ENCODE peak calls at places on chromosomes 12 and 14, in six cellular contexts. D, M, V, N, A and L are unnamed samples.

GRCh38 chr12:45586486-45586885 is 143.0 kb upstream of the ARID2 start:
- DNase-seq in V (no peak), N (no peak), D (no peak), M (no peak), A (no peak), L (no peak)

GRCh38 chr12:107832441-107832840 is 57.9 kb downstream of the ASCL4 start:
- DNase-seq in D (no peak), A (no peak), M (no peak), N (no peak), V (no peak), L (no peak)

GRCh38 chr14:34199585-34199984 is 248.7 kb upstream of the EGLN3 start:
- DNase-seq in N (no peak), A (no peak), V (peak), D (no peak), M (peak), L (peak)

GRCh38 chr12:5989621-5990020 is 44.6 kb upstream of the ANO2 start:
- DNase-seq in M (no peak), D (no peak), N (no peak), A (no peak), V (no peak), L (no peak)

GRCh38 chr12:87871061-87871460 is 158.1 kb downstream of the C12orf50 start:
- DNase-seq in A (peak), M (peak), V (no peak), N (no peak), D (no peak), L (no peak)

GRCh38 chr12:19482551-19483109 is 43.3 kb downstream of the AEBP2 start:
- DNase-seq in M (peak), D (peak), V (no peak), A (peak), N (no peak), L (no peak)

GRCh38 chr14:91406982-91407381 is 10.6 kb downstream of the CCDC88C start:
- DNase-seq in M (no peak), A (no peak), D (no peak), V (no peak), N (no peak), L (no peak)

GRCh38 chr12:53058674-53059433 is 9.0 kb downstream of the TNS2 start:
- DNase-seq in V (no peak), M (no peak), A (no peak), D (no peak), N (no peak), L (no peak)

GRCh38 chr14:105340821-105341408 is 26.4 kb downstream of the PACS2 start:
- DNase-seq in N (no peak), D (no peak), V (no peak), M (no peak), A (no peak), L (no peak)

GRCh38 chr14:91669867-91670266 is 62.0 kb downstream of the CATSPERB start:
- DNase-seq in N (no peak), A (no peak), V (no peak), D (no peak), M (no peak), L (no peak)

GRCh38 chr14:102445066-102445465 is 64.5 kb downstream of the ANKRD9 start:
- DNase-seq in D (no peak), V (no peak), M (no peak), A (no peak), N (no peak), L (no peak)

GRCh38 chr14:22653012-22653621 is 9.0 kb upstream of the OR6J1 start:
- DNase-seq in M (peak), A (peak), N (peak), V (peak), D (peak), L (peak)

GRCh38 chr12:4787965-4788364 is 67.8 kb downstream of the GALNT8 start:
- DNase-seq in V (no peak), M (no peak), D (no peak), N (no peak), A (no peak), L (no peak)

GRCh38 chr14:54743382-54743781 is 159.2 kb downstream of the GCH1 start:
- DNase-seq in A (no peak), D (no peak), V (no peak), N (no peak), M (no peak), L (no peak)

GRCh38 chr14:48725001-48725734 is 861.0 kb downstream of the RPS29 start:
- DNase-seq in D (no peak), M (peak), N (no peak), A (peak), V (no peak), L (no peak)

GRCh38 chr14:104559769-104560585 is 19.6 kb upstream of the C14orf180 start:
- DNase-seq in N (no peak), M (no peak), V (no peak), A (no peak), D (no peak), L (no peak)

GRCh38 chr14:93788307-93788556 is at the start of gene PRIMA1:
- DNase-seq in V (no peak), A (no peak), D (no peak), N (no peak), M (no peak), L (no peak)

GRCh38 chr14:93789366-93790130 is 1.3 kb upstream of the PRIMA1 start:
- DNase-seq in V (no peak), N (no peak), D (no peak), M (no peak), A (peak), L (no peak)

GRCh38 chr14:93787465-93788306 is 599 bp downstream of the PRIMA1 start:
- DNase-seq in A (peak), D (no peak), M (no peak), V (no peak), N (peak), L (no peak)

GRCh38 chr14:93790966-93791365 is 2.7 kb upstream of the PRIMA1 start:
- DNase-seq in V (no peak), A (no peak), N (no peak), D (no peak), M (no peak), L (no peak)

GRCh38 chr14:93788557-93789365 is 476 bp upstream of the PRIMA1 start:
- DNase-seq in N (peak), V (peak), A (peak), D (peak), M (no peak), L (no peak)
- TF ChIP-seq CTCF in N (no peak), V (no peak), A (peak), D (no peak), M (no peak), L (no peak)

GRCh38 chr12:90593596-90594290 is 361.2 kb downstream of the CCER1 start:
- DNase-seq in D (no peak), V (no peak), M (no peak), A (no peak), N (no peak), L (no peak)
- TF ChIP-seq CTCF in D (no peak), V (no peak), M (no peak), A (no peak), N (no peak), L (no peak)

DNA sequence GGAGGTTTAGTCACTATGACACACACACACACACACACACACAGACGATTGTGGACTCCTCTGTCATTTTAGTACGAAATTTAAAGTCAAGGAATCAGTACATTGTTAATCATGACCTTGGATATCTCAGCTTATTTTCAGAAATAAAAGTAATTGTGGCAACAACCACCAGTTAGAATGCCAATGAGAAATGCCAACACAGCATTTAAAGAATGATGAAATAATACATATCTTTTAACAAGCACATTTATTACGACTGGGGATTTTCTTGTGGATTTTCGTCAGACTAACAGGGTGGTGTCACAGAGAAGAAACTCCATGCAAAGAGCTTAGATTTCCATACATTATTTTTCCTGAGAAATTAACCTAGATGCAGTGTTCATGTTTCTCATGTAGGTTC is 1289.4 kb downstream of the AACS start:
- DNase-seq in A (no peak), N (no peak), D (no peak), V (no peak), M (no peak), L (no peak)
- TF ChIP-seq CTCF in A (no peak), N (no peak), D (no peak), V (no peak), M (no peak), L (no peak)

GRCh38 chr12:120905856-120906384 is 1.8 kb upstream of the SPPL3 start:
- DNase-seq in A (no peak), M (no peak), V (no peak), N (no peak), D (no peak), L (no peak)

GRCh38 chr12:120901818-120902217 is 2.3 kb downstream of the SPPL3 start:
- DNase-seq in A (no peak), M (no peak), V (no peak), N (no peak), D (no peak), L (no peak)

GRCh38 chr12:120903382-120903817 is 758 bp downstream of the SPPL3 start:
- DNase-seq in D (peak), M (peak), A (no peak), N (peak), V (peak), L (no peak)

GRCh38 chr12:120902846-120903381 is 1.2 kb downstream of the SPPL3 start:
- DNase-seq in V (no peak), N (no peak), A (no peak), D (no peak), M (no peak), L (no peak)

GRCh38 chr12:120903818-120904773 is at the start of gene SPPL3:
- DNase-seq in M (peak), V (peak), D (peak), N (peak), A (peak), L (peak)
- TF ChIP-seq CTCF in M (no peak), V (no peak), D (no peak), N (no peak), A (no peak), L (no peak)

GRCh38 chr14:88233915-88234314 is 89.2 kb downstream of the KCNK10 start:
- DNase-seq in A (peak), V (peak), N (peak), D (peak), M (peak), L (no peak)
- TF ChIP-seq CTCF in A (peak), V (peak), N (no peak), D (peak), M (no peak), L (no peak)

GRCh38 chr14:67133595-67134441 is 55.4 kb upstream of the GARIN2 start:
- DNase-seq in A (no peak), N (no peak), V (no peak), M (no peak), D (no peak), L (no peak)

DNA sequence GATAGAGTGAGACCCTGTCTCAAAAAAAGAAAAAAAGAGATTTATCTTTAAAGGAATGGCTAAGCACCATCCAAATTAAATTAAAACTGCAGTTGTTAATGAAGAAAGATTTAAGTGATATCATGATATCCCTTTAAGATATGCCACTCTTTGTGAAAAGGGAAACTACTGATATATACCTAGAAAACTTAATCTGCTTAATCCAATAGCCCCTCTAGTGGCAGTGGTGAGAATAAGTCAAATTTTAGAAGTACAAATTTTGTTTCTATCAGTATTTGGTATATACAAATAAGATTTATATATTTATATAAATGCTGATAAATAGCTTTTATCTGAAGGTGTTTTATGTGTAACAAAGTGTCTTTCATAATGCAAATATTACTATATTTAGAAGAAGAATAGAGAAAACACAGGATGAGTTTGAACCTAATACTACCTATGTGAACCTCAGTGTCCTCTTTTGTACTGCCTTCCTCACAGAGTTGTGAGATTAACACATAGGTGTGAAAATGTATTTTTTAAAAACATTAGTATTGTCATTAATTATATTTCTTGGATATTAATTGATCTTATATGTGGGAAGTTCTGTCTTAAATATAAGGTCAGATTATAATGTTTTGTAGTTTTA is 51.4 kb upstream of the GARIN2 start:
- DNase-seq in M (peak), V (peak), A (no peak), N (no peak), D (no peak), L (no peak)
- TF ChIP-seq CTCF in M (peak), V (peak), A (peak), N (peak), D (peak), L (peak)

DNA sequence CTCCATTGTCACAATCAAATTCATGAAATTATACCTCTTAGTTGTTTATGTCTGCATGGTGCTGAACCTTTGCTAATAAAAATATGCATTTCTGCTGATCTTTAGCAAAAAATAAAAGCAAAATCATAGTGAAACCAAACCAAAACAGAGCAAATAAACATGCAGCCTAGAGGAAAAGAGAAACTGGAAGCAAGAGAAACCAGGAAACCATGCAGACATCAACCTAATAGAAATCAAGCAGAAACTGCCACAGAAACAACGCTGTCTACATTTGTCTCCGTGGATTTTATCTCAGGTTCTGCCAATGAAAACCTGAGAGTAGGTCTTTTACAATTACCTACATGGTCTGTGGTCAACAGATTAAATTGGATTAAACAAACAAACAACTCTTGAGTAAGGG is 173.7 kb downstream of the SYT10 start:
- DNase-seq in V (no peak), M (no peak), A (no peak), D (no peak), N (no peak), L (no peak)
- TF ChIP-seq CTCF in V (no peak), M (no peak), A (no peak), D (no peak), N (no peak), L (no peak)

GRCh38 chr12:72264548-72265175 is 7.5 kb upstream of the TRHDE start:
- DNase-seq in A (peak), V (peak), N (no peak), D (no peak), M (peak), L (no peak)
- TF ChIP-seq CTCF in A (peak), V (peak), N (peak), D (peak), M (peak), L (peak)

GRCh38 chr12:51391047-51391837 is at the start of gene GALNT6:
- DNase-seq in D (peak), A (peak), M (no peak), N (peak), V (no peak), L (no peak)

GRCh38 chr12:51389302-51389999 is 1.8 kb downstream of the GALNT6 start:
- DNase-seq in D (no peak), M (no peak), N (no peak), V (peak), A (no peak), L (no peak)

GRCh38 chr12:51390457-51391046 is 654 bp downstream of the GALNT6 start:
- DNase-seq in M (no peak), N (no peak), A (no peak), D (no peak), V (no peak), L (no peak)

GRCh38 chr12:51388066-51388799 is 3.0 kb downstream of the GALNT6 start:
- DNase-seq in N (no peak), A (no peak), V (peak), D (peak), M (peak), L (peak)

GRCh38 chr12:51388826-51389225 is 2.4 kb downstream of the GALNT6 start:
- DNase-seq in D (no peak), M (no peak), V (no peak), N (no peak), A (no peak), L (no peak)
- TF ChIP-seq CTCF in D (no peak), M (no peak), V (no peak), N (no peak), A (no peak), L (no peak)